ENCODE peak calls at places on chromosomes 7 and 10, in four cellular contexts. Z is H9, T is hepatocyte, W is PC-3. N is an unnamed sample. For H3K4me1, the result is how much of the 10 kb centered on the place peaks cover.

GRCh38 chr10:78331391-78331922 is 297.8 kb downstream of the RPS24 start:
- DNase-seq in Z (peak), T (no peak), W (peak), N (no peak)

GRCh38 chr7:111029141-111029572 is 61.8 kb upstream of the LRRN3 start:
- DNase-seq in Z (no peak), T (no peak), W (no peak), N (no peak)

GRCh38 chr7:43668035-43668434 is 61.3 kb downstream of the COA1 start:
- DNase-seq in Z (no peak), T (no peak), W (peak), N (no peak)

GRCh38 chr10:123995082-123995460 is 98.3 kb downstream of the CHST15 start:
- DNase-seq in Z (no peak), T (no peak), W (no peak), N (no peak)

GRCh38 chr10:14362098-14362497 is 31.4 kb upstream of the FRMD4A start:
- DNase-seq in Z (no peak), W (no peak), T (no peak), N (no peak)

GRCh38 chr10:35056133-35056532 is 34.0 kb downstream of the CUL2 start:
- DNase-seq in T (no peak), W (no peak), Z (no peak), N (no peak)

GRCh38 chr7:44220732-44221131 is 20.0 kb downstream of the YKT6 start:
- DNase-seq in T (no peak), Z (no peak), W (no peak), N (no peak)

GRCh38 chr10:74917481-74918077 is 91.2 kb downstream of the KAT6B start:
- DNase-seq in T (peak), Z (no peak), W (peak), N (no peak)

GRCh38 chr10:67875340-67876238 is 8.9 kb upstream of the SIRT1 start:
- DNase-seq in W (no peak), T (no peak), Z (no peak), N (no peak)

GRCh38 chr7:157954901-157955300 is 618.1 kb downstream of the DNAJB6 start:
- DNase-seq in W (no peak), T (no peak), Z (no peak), N (no peak)

GRCh38 chr10:69918036-69918435 is 116.3 kb downstream of the COL13A1 start:
- DNase-seq in Z (no peak), T (no peak), W (no peak), N (peak)

GRCh38 chr7:2645274-2645868 is 13.6 kb downstream of the TTYH3 start:
- DNase-seq in T (no peak), W (no peak), Z (peak), N (peak)

GRCh38 chr7:157043745-157044144 is 33.3 kb upstream of the MNX1 start:
- DNase-seq in W (no peak), T (no peak), Z (no peak), N (no peak)

GRCh38 chr10:24207781-24208611 is 942 bp upstream of the KIAA1217 start:
- DNase-seq in Z (no peak), W (peak), T (peak), N (no peak)

GRCh38 chr7:69585169-69585568 is 13.1 kb upstream of the AUTS2 start:
- DNase-seq in W (no peak), T (no peak), Z (no peak), N (no peak)

GRCh38 chr7:87146740-87147386 is 5.4 kb upstream of the DMTF1 start:
- DNase-seq in Z (peak), W (no peak), T (no peak), N (peak)

GRCh38 chr7:46576950-46577349 is 655.9 kb upstream of the IGFBP3 start:
- DNase-seq in Z (no peak), W (no peak), T (no peak), N (no peak)

DNA sequence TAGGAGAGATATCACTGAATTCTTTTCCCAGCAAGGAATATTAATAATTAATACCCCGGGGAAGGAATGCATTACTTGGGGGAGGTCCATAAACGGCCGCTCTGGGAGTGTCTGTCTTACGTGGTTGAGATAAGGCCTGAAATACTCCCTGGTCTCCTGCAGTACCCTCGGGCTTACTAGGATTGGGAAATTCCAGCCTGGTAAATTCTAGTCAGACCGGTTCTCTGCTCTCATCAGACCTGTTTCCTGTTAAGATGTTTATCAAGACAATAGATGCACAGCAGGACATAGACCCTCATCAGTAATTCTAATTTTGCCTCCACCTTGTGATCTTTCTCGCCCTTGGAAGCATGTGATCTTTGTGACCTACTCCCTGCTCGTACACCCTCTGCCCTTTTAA is 162.8 kb upstream of the KCND2 start:
- DNase-seq in T (no peak), Z (no peak), W (peak), N (peak)
- H3K4me2 ChIP-seq in T (no peak), Z (no peak), W (no peak), N (no peak)

DNA sequence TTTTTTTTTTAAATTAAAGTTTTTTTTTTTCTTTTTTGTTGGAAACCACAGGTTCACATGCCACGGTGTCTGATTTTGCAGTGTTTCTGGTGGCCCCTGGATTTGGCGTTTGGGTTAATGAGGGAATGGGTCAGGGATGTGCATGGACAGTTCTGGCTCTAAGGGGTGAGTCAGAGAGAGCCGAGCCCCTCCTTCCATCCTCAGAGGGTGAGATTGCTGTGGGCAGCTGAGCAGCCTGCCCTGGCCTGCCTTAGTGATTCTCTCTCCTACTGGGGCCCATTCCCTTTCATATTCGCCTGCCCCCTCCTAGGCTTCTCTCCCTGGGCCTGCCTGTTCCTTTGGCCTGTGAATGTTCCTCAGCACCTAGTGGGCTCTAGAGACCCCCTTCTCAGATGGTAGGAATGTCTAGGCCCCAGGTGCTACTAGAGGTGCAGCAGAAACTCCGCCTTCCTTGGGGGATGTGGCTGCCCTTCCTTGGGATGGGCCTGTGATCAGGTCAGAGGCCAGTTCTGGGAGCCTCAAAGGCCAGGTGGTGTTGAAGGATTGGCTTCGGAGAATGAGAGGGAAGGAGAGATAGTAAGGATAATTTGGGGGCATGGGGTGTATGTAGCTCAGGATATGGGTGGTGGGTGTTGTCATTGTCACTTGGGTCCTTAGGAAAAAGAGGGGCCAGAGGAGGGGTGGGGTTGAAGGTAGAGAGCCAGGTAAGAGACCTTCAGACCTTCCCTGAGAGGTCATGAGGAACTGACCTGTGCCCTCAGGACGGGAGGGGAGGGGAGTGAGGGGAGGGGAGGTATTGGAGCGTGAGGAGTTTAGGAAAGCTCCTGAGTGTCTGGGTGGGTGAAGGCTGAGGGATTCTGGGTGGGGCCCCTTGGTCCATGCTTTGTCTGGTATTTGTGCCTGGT is 19.8 kb downstream of the TSPAN14 start:
- DNase-seq in W (no peak), Z (no peak), T (no peak), N (no peak)
- H3K4me1 ChIP-seq in W (under half), Z (under half), T (under half), N (under half)

GRCh38 chr10:93437946-93438795 is 44.0 kb downstream of the MYOF start:
- DNase-seq in Z (peak), W (no peak), T (peak), N (peak)
- H3K4me2 ChIP-seq in Z (peak), W (peak), T (peak), N (peak)

DNA sequence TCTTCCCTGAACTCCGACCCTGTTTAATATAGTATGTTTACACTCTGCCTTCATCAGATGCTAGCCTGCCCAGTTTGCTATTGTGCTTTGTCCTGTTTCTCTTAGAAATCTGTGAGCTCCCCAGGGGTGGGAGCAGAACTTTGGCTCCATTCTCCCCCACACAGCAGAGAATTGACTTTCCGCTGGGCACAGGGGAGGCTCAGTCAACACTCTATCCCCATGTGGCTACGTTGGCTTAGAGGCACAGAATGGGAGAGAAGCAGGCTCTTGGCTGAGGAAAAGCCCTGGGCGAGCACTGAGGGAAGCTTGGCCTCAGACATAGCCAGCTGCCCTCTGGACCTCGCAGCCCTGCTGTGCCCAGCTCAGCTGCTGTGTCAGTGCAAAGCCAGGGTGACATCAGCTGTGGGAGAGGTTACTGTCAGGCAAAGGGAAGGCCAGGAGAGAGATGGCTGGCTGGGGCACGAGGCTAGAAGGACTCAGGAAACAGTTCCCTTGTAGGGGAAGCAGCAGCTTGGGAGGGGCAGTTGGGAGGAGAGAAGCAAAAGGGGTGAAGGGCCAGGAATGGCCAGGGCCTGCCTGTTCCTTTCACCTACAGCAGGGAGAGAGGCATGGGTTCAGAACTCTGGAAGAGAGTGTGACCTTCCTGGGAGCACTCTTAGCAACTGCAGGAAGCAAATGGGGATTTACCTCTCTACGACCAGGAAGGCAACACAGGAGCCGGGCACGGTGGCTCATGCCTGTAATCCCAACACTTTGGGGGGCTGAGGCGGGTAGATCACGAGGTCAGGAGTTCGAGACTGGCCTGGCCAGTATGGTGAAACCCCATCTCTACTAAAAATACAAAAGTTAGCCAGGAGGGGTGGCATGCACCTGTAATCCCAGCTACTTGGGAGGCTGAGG is 5.8 kb upstream of the SCD start:
- DNase-seq in Z (no peak), T (peak), W (no peak), N (no peak)
- H3K4me1 ChIP-seq in Z (under half), T (under half), W (under half), N (under half)

GRCh38 chr7:42315096-42315495 is 78.1 kb upstream of the GLI3 start:
- DNase-seq in W (no peak), T (no peak), Z (no peak), N (no peak)
- H3K4me2 ChIP-seq in W (peak), T (peak), Z (no peak), N (no peak)